ENCODE peak calls at places on chromosome 12, in five cellular contexts. J is LHCN-M2; C is stimulated activated CD4-positive, alpha-beta T cell treated with anti-CD3 and anti-CD28 coated beads, TNF-alpha, amount 100 ng/mL, for 24 hours; R is foreskin fibroblast; N is mesothelial cell of epicardium. X is an unnamed sample.

GRCh38 chr12:25843976-25844375 is 114.5 kb upstream of the RASSF8 start:
- DNase-seq in C (no peak), J (no peak), R (no peak), N (no peak), X (no peak)

GRCh38 chr12:108091351-108091750 is 37.7 kb upstream of the WSCD2 start:
- DNase-seq in R (no peak), C (no peak), N (no peak), J (no peak), X (no peak)

GRCh38 chr12:62332598-62332997 is 72.4 kb downstream of the USP15 start:
- DNase-seq in J (peak), R (peak), N (no peak), C (no peak), X (peak)

GRCh38 chr12:101277443-101277842 is 2.5 kb upstream of the UTP20 start:
- DNase-seq in C (no peak), R (peak), N (no peak), J (no peak), X (no peak)

GRCh38 chr12:105980048-105980447 is 158.7 kb downstream of the NUAK1 start:
- DNase-seq in C (no peak), R (no peak), J (no peak), N (no peak), X (no peak)

GRCh38 chr12:102921240-102921639 is 4.2 kb upstream of the PAH start:
- DNase-seq in R (no peak), C (no peak), J (no peak), N (no peak), X (no peak)

GRCh38 chr12:3047961-3048360 is 29.2 kb upstream of the TSPAN9 start:
- DNase-seq in C (no peak), R (no peak), J (no peak), N (no peak), X (no peak)

GRCh38 chr12:12442548-12443071 is 85.7 kb downstream of the BORCS5 start:
- DNase-seq in R (no peak), J (peak), C (no peak), N (no peak), X (peak)

GRCh38 chr12:71671816-71672215 is 7.7 kb downstream of the THAP2 start:
- DNase-seq in C (no peak), J (no peak), N (no peak), R (no peak), X (no peak)

GRCh38 chr12:56334490-56334793 is 642 bp upstream of the PAN2 start:
- DNase-seq in N (no peak), C (no peak), J (no peak), R (no peak), X (no peak)

GRCh38 chr12:107992870-107993451 is 136.1 kb upstream of the WSCD2 start:
- DNase-seq in J (peak), C (no peak), N (no peak), R (no peak), X (no peak)

GRCh38 chr12:11805680-11806079 is 156.2 kb downstream of the ETV6 start:
- DNase-seq in J (no peak), C (no peak), N (no peak), R (no peak), X (no peak)

GRCh38 chr12:124588689-124589318 is 21.4 kb upstream of the NCOR2 start:
- DNase-seq in R (peak), J (peak), C (no peak), N (no peak), X (peak)

GRCh38 chr12:91931110-91931509 is 214.5 kb downstream of the BTG1 start:
- DNase-seq in R (no peak), J (peak), N (no peak), C (no peak), X (no peak)

GRCh38 chr12:57694459-57695019 is 607 bp downstream of the OS9 start:
- DNase-seq in N (no peak), R (peak), C (no peak), J (no peak), X (no peak)

GRCh38 chr12:53651718-53652117 is 24.2 kb downstream of the ATP5MC2 start:
- DNase-seq in J (peak), N (no peak), R (no peak), C (no peak), X (no peak)

GRCh38 chr12:41254546-41254945 is 66.4 kb downstream of the PDZRN4 start:
- DNase-seq in J (no peak), R (no peak), N (no peak), C (no peak), X (no peak)

GRCh38 chr12:124548854-124549378 is 18.5 kb downstream of the NCOR2 start:
- DNase-seq in N (no peak), C (no peak), R (peak), J (peak), X (peak)

GRCh38 chr12:54227376-54227775 is 38.6 kb upstream of the SMUG1 start:
- DNase-seq in R (no peak), N (no peak), C (no peak), J (no peak), X (no peak)

GRCh38 chr12:3317841-3318501 is 173.0 kb upstream of the PRMT8 start:
- DNase-seq in N (no peak), J (no peak), C (no peak), R (no peak), X (no peak)

GRCh38 chr12:95593266-95593871 is 42.1 kb upstream of the USP44 start:
- DNase-seq in N (no peak), C (no peak), R (no peak), J (peak), X (no peak)

GRCh38 chr12:116508145-116509121 is 50.7 kb upstream of the MAP1LC3B2 start:
- DNase-seq in C (no peak), R (no peak), J (no peak), N (peak), X (no peak)

GRCh38 chr12:83265798-83266197 is 579.1 kb downstream of the TMTC2 start:
- DNase-seq in R (no peak), J (no peak), N (no peak), C (no peak), X (no peak)

GRCh38 chr12:24815087-24815423 is 133.8 kb downstream of the BCAT1 start:
- DNase-seq in J (no peak), N (no peak), C (no peak), R (no peak), X (no peak)

GRCh38 chr12:124730455-124730932 is 133.2 kb downstream of the SCARB1 start:
- DNase-seq in J (peak), N (peak), C (no peak), R (peak), X (no peak)

GRCh38 chr12:124049451-124050094 is 76.6 kb downstream of the ZNF664 start:
- DNase-seq in R (no peak), N (no peak), J (no peak), C (no peak), X (no peak)

GRCh38 chr12:122835693-122836026 is 403 bp downstream of the HIP1R start:
- DNase-seq in R (no peak), N (no peak), C (no peak), J (no peak), X (no peak)

GRCh38 chr12:2285462-2285861 is 232.7 kb downstream of the CACNA1C start:
- DNase-seq in J (no peak), N (no peak), C (no peak), R (no peak), X (no peak)

GRCh38 chr12:65996146-65996545 is 134.4 kb downstream of the LLPH start:
- DNase-seq in N (no peak), R (no peak), J (no peak), C (no peak), X (no peak)

GRCh38 chr12:116015525-116015924 is 262.0 kb downstream of the MED13L start:
- DNase-seq in C (no peak), N (no peak), R (peak), J (peak), X (peak)

GRCh38 chr12:27561535-27562350 is 37.7 kb downstream of the PPFIBP1 start:
- DNase-seq in N (no peak), C (no peak), J (no peak), R (no peak), X (no peak)

GRCh38 chr12:107845980-107846659 is 71.6 kb downstream of the ASCL4 start:
- DNase-seq in R (peak), C (no peak), N (no peak), J (peak), X (no peak)

GRCh38 chr12:103780093-103780440 is 61.0 kb downstream of the NT5DC3 start:
- DNase-seq in J (peak), N (no peak), R (no peak), C (no peak), X (peak)

GRCh38 chr12:109461049-109461845 is 15.9 kb downstream of the KCTD10 start:
- DNase-seq in C (no peak), N (no peak), J (peak), R (peak), X (no peak)

GRCh38 chr12:11460343-11461023 is 65.1 kb upstream of the PRB2 start:
- DNase-seq in C (no peak), N (no peak), J (no peak), R (no peak), X (no peak)

GRCh38 chr12:131105736-131106356 is 152.1 kb downstream of the ADGRD1 start:
- DNase-seq in N (peak), C (peak), R (no peak), J (no peak), X (no peak)

GRCh38 chr12:106841471-106842302 is 67.2 kb downstream of the RIC8B start:
- DNase-seq in N (no peak), J (peak), C (peak), R (no peak), X (peak)